ENCODE peak calls at places on chromosomes 16 and 17, in eight cellular contexts. N is neural progenitor cell, R is H1, G is aorta, L is colonic mucosa, M is breast epithelium, Q is dorsolateral prefrontal cortex, Y is stomach. E is an unnamed sample.

GRCh38 chr16:12095275-12096161 is 119.0 kb downstream of the SNX29 start:
- DNase-seq in R (peak; percentile 81), M (no peak), Y (peak; percentile 70), L (peak; percentile 66), G (peak; percentile 90), N (peak; percentile 85), Q (peak; percentile 63), E (peak; percentile 79)

GRCh38 chr16:68436581-68436980 is 11.7 kb downstream of the SMPD3 start:
- DNase-seq in R (peak; percentile 65), N (peak; percentile 30), G (no peak), M (no peak), Q (no peak), L (no peak), Y (no peak), E (no peak)

GRCh38 chr16:84358601-84359295 is 9.6 kb upstream of the ATP2C2 start:
- DNase-seq in Q (no peak), R (no peak), G (no peak), L (peak; percentile 60), M (no peak), N (no peak), Y (no peak), E (no peak)

GRCh38 chr17:78125138-78125913 is 3.2 kb downstream of the TMC6 start:
- DNase-seq in Y (no peak), M (no peak), G (no peak), L (no peak), Q (no peak), R (no peak), N (no peak), E (no peak)

GRCh38 chr17:66347661-66348604 is 45.5 kb downstream of the PRKCA start:
- DNase-seq in L (peak; percentile 70), Q (no peak), N (no peak), G (no peak), R (no peak), M (no peak), Y (no peak), E (no peak)

GRCh38 chr17:48478224-48479013 is 48.4 kb upstream of the SKAP1 start:
- DNase-seq in Y (no peak), G (no peak), L (no peak), M (no peak), Q (no peak), R (no peak), N (no peak), E (no peak)

GRCh38 chr16:75267631-75268264 is 16.3 kb upstream of the BCAR1 start:
- DNase-seq in Q (peak; percentile 56), Y (peak; percentile 65), R (no peak), M (peak; percentile 81), G (no peak), L (peak; percentile 86), N (no peak), E (no peak)

GRCh38 chr17:4523946-4524345 is 25.3 kb downstream of the SPNS2 start:
- DNase-seq in N (no peak), G (no peak), Q (no peak), M (no peak), Y (no peak), R (no peak), L (no peak), E (no peak)

GRCh38 chr16:4463522-4464163 is 10.8 kb downstream of the NMRAL1 start:
- DNase-seq in R (no peak), M (no peak), Y (no peak), G (no peak), N (no peak), Q (no peak), L (no peak), E (no peak)

GRCh38 chr17:44787271-44787940 is 28.6 kb downstream of the ADAM11 start:
- DNase-seq in G (no peak), L (peak; percentile 9), R (no peak), Q (no peak), Y (no peak), M (no peak), N (no peak), E (no peak)

GRCh38 chr16:11665071-11665491 is 3.2 kb upstream of the SNN start:
- DNase-seq in Y (no peak), Q (no peak), L (no peak), M (no peak), N (peak; percentile 55), R (peak; percentile 68), G (no peak), E (no peak)

GRCh38 chr16:10743610-10744369 is at the start of gene NUBP1:
- DNase-seq in N (peak; percentile 96), R (peak; percentile 100), Y (peak; percentile 100), Q (peak; percentile 100), L (peak; percentile 100), M (peak; percentile 99), G (peak; percentile 100), E (peak; percentile 98)

GRCh38 chr16:58280846-58281301 is 14.0 kb downstream of the PRSS54 start:
- DNase-seq in G (no peak), M (no peak), N (no peak), R (no peak), Y (peak; percentile 67), L (no peak), Q (no peak), E (no peak)

GRCh38 chr17:45115871-45116270 is 16.4 kb downstream of the PLCD3 start:
- DNase-seq in Q (no peak), G (no peak), M (no peak), R (no peak), N (no peak), Y (no peak), L (no peak), E (no peak)

GRCh38 chr16:54447606-54448440 is 161.2 kb upstream of the IRX3 start:
- DNase-seq in Q (no peak), G (no peak), L (no peak), Y (no peak), N (no peak), M (no peak), R (no peak), E (no peak)

GRCh38 chr17:33229499-33229898 is 63.6 kb downstream of the ASIC2 start:
- DNase-seq in G (no peak), Y (no peak), R (no peak), Q (no peak), M (no peak), L (no peak), N (no peak), E (no peak)

GRCh38 chr16:82079892-82080291 is 44.8 kb downstream of the HSD17B2 start:
- DNase-seq in M (no peak), Y (no peak), Q (no peak), G (no peak), L (no peak), R (no peak), N (no peak), E (no peak)

GRCh38 chr17:17387461-17388362 is 84.5 kb downstream of the NT5M start:
- DNase-seq in R (peak; percentile 70), Q (no peak), M (no peak), N (peak; percentile 45), G (peak; percentile 63), L (peak; percentile 78), Y (peak; percentile 69), E (no peak)

GRCh38 chr17:42853597-42853967 is 2.6 kb downstream of the AOC3 start:
- DNase-seq in Q (no peak), M (no peak), R (no peak), L (no peak), Y (no peak), N (no peak), G (no peak), E (no peak)
- H3K4me3 ChIP-seq in Q (peak overlapping the region; percentile 26), M (peak overlapping the region; percentile 40), R (no peak overlapping the region), L (peak overlapping the region; percentile 24), Y (peak overlapping the region; percentile 43), N (no peak overlapping the region), G (peak overlapping the region; percentile 84), E (no peak overlapping the region)

GRCh38 chr16:69830534-69831211 is 68.5 kb downstream of the WWP2 start:
- DNase-seq in G (no peak), N (no peak), Q (no peak), Y (peak; percentile 34), L (no peak), R (no peak), M (no peak), E (no peak)
- H3K27ac ChIP-seq in G (peak overlapping the region; percentile 69), N (no peak overlapping the region), Q (peak overlapping the region; percentile 79), Y (peak overlapping the region; percentile 43), L (peak overlapping the region; percentile 46), R (no peak overlapping the region), M (peak overlapping the region; percentile 45), E (no peak overlapping the region)

DNA sequence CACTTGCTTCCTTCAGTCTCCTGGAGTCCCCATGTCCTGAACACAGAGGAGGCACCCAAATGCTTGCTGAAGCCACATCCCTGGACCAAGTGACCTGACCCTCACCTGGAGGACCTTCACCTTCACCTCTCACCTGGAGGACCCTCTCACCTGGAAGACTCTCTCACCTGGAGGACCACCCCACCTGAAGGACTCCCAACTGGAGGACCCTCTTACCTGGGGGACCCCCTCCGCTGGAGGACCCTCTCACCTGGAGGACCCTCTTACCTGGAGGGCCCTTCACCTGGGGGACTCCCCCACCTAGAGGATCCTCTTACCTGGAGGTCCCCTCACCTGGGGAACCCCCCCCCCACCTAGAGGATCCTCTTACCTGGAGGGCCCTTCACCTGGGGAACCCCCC is 573 bp upstream of the CDK10 start:
- DNase-seq in G (no peak), N (no peak), Q (no peak), L (no peak), Y (no peak), M (no peak), R (no peak), E (no peak)
- H3K4me3 ChIP-seq in G (no peak overlapping the region), N (no peak overlapping the region), Q (peak overlapping the region; percentile 91), L (no peak overlapping the region), Y (peak overlapping the region; percentile 72), M (no peak overlapping the region), R (no peak overlapping the region), E (no peak overlapping the region)

GRCh38 chr17:38885044-38885727 is 15.3 kb downstream of the LASP1 start:
- DNase-seq in N (peak; percentile 5), L (no peak), M (no peak), G (no peak), Y (no peak), R (no peak), Q (no peak), E (no peak)
- H3K27ac ChIP-seq in N (no peak overlapping the region), L (peak overlapping the region; percentile 46), M (peak overlapping the region; percentile 14), G (no peak overlapping the region), Y (peak overlapping the region; percentile 18), R (no peak overlapping the region), Q (no peak overlapping the region), E (peak overlapping the region; percentile 69)